ENCODE peak calls at places on chromosomes 6 and 20, in seven cellular contexts. S, M, X, R, V, F and A are unnamed samples.

GRCh38 chr20:32986331-32986966 is 17.8 kb downstream of the SUN5 start:
- DNase-seq in S (no peak), M (no peak), X (no peak), R (no peak), V (no peak), F (no peak), A (no peak)

GRCh38 chr6:103870970-103871369 is 988.7 kb downstream of the HACE1 start:
- DNase-seq in S (no peak), M (no peak), X (no peak), R (no peak), V (no peak), F (no peak), A (no peak)

GRCh38 chr20:62536731-62537401 is 61.1 kb upstream of the GATA5 start:
- DNase-seq in S (no peak), M (no peak), X (no peak), R (no peak), V (no peak), F (no peak), A (no peak)

GRCh38 chr6:166456360-166457156 is 73.8 kb upstream of the MPC1 start:
- DNase-seq in S (no peak), M (no peak), X (no peak), R (peak; percentile 23), V (no peak), F (no peak), A (peak; percentile 59)

GRCh38 chr20:54172856-54173652 is 732 bp downstream of the CYP24A1 start:
- DNase-seq in S (peak; percentile 66), M (no peak), X (no peak), R (no peak), V (no peak), F (no peak), A (peak; percentile 54)

GRCh38 chr6:767755-768512 is 75.0 kb upstream of the EXOC2 start:
- DNase-seq in S (no peak), M (no peak), X (no peak), R (no peak), V (no peak), F (no peak), A (no peak)

GRCh38 chr6:148700713-148701392 is 46.0 kb upstream of the UST start:
- DNase-seq in S (no peak), M (peak; percentile 14), X (peak; percentile 40), R (peak; percentile 42), V (peak; percentile 84), F (no peak), A (no peak)

GRCh38 chr6:159617444-159617843 is 75.6 kb downstream of the SOD2 start:
- DNase-seq in S (no peak), M (no peak), X (no peak), R (no peak), V (no peak), F (no peak), A (no peak)

GRCh38 chr20:51800132-51800721 is 2.1 kb downstream of the SALL4 start:
- DNase-seq in S (peak; percentile 96), M (peak; percentile 73), X (no peak), R (no peak), V (peak; percentile 13), F (peak; percentile 30), A (peak; percentile 91)

GRCh38 chr6:149938571-149939462 is 3.0 kb upstream of the ULBP2 start:
- DNase-seq in S (peak; percentile 49), M (no peak), X (peak; percentile 87), R (no peak), V (no peak), F (peak; percentile 41), A (no peak)

GRCh38 chr20:58695895-58696375 is 3.3 kb downstream of the NPEPL1 start:
- DNase-seq in S (no peak), M (no peak), X (no peak), R (no peak), V (no peak), F (no peak), A (no peak)

GRCh38 chr6:134537146-134537555 is 219.2 kb upstream of the SGK1 start:
- DNase-seq in S (no peak), M (peak; percentile 99), X (no peak), R (peak; percentile 100), V (no peak), F (no peak), A (no peak)

GRCh38 chr6:38378801-38379200 is 260.9 kb downstream of the BTBD9 start:
- DNase-seq in S (no peak), M (no peak), X (no peak), R (peak; percentile 5), V (no peak), F (no peak), A (no peak)

GRCh38 chr20:32603046-32603726 is 18.1 kb upstream of the NOL4L start:
- DNase-seq in S (no peak), M (no peak), X (no peak), R (no peak), V (no peak), F (no peak), A (no peak)

GRCh38 chr6:126812651-126813050 is 305.8 kb upstream of the RSPO3 start:
- DNase-seq in S (no peak), M (no peak), X (no peak), R (peak; percentile 7), V (peak; percentile 48), F (no peak), A (peak; percentile 20)